ENCODE peak calls at places on chromosomes 11 and 22, in four cellular contexts. One of them, this sample, is unnamed. For H3K27me3, the result is how much of the 10 kb centered on the place peaks cover.

GRCh38 chr11:102260241-102260640 is 57.0 kb upstream of the BIRC3 start:
- DNase-seq in MM.1S: no peak
- DNase-seq in IMR-90: no peak
- DNase-seq in hepatocyte: no peak
- DNase-seq in this sample: no peak

GRCh38 chr11:59189986-59190385 is 18.1 kb downstream of the DTX4 start:
- DNase-seq in hepatocyte: no peak
- DNase-seq in MM.1S: no peak
- DNase-seq in IMR-90: no peak
- DNase-seq in this sample: no peak

GRCh38 chr22:29313126-29314071 is 2.1 kb downstream of the RASL10A start:
- DNase-seq in IMR-90: no peak
- DNase-seq in hepatocyte: no peak
- DNase-seq in MM.1S: no peak
- DNase-seq in this sample: no peak

GRCh38 chr22:39419911-39420310 is 20.3 kb downstream of the TAB1 start:
- DNase-seq in IMR-90: no peak
- DNase-seq in hepatocyte: no peak
- DNase-seq in MM.1S: no peak
- DNase-seq in this sample: no peak

GRCh38 chr11:10317776-10318526 is 13.1 kb downstream of the ADM start:
- DNase-seq in MM.1S: peak
- DNase-seq in IMR-90: no peak
- DNase-seq in hepatocyte: no peak
- DNase-seq in this sample: no peak

GRCh38 chr11:69664103-69664775 is 10.9 kb downstream of the LTO1 start:
- DNase-seq in hepatocyte: no peak
- DNase-seq in MM.1S: no peak
- DNase-seq in IMR-90: no peak
- DNase-seq in this sample: no peak

GRCh38 chr11:2928605-2929510 is at the start of gene PHLDA2:
- DNase-seq in hepatocyte: peak
- DNase-seq in IMR-90: peak
- DNase-seq in MM.1S: no peak
- DNase-seq in this sample: peak

GRCh38 chr11:94770563-94771120 is 2.5 kb downstream of the AMOTL1 start:
- DNase-seq in IMR-90: no peak
- DNase-seq in hepatocyte: no peak
- DNase-seq in MM.1S: no peak
- DNase-seq in this sample: no peak

GRCh38 chr11:39784873-39785272 is 1674.6 kb downstream of the LRRC4C start:
- DNase-seq in IMR-90: no peak
- DNase-seq in hepatocyte: no peak
- DNase-seq in MM.1S: no peak
- DNase-seq in this sample: no peak

GRCh38 chr11:10856689-10857603 is 907 bp downstream of the ZBED5 start:
- DNase-seq in MM.1S: peak
- DNase-seq in hepatocyte: peak
- DNase-seq in IMR-90: peak
- DNase-seq in this sample: peak

GRCh38 chr11:25711008-25711407 is 620.9 kb upstream of the ANO3 start:
- DNase-seq in MM.1S: no peak
- DNase-seq in IMR-90: no peak
- DNase-seq in hepatocyte: no peak
- DNase-seq in this sample: no peak

GRCh38 chr11:58934945-58935513 is 4.3 kb upstream of the GLYATL1 start:
- DNase-seq in hepatocyte: no peak
- DNase-seq in IMR-90: no peak
- DNase-seq in MM.1S: no peak
- DNase-seq in this sample: no peak

GRCh38 chr22:25281675-25282345 is 62.4 kb downstream of the CRYBB2 start:
- DNase-seq in MM.1S: no peak
- DNase-seq in IMR-90: no peak
- DNase-seq in hepatocyte: no peak
- DNase-seq in this sample: no peak

GRCh38 chr11:122405788-122406341 is 249.7 kb upstream of the UBASH3B start:
- DNase-seq in hepatocyte: no peak
- DNase-seq in MM.1S: no peak
- DNase-seq in IMR-90: peak
- DNase-seq in this sample: no peak

GRCh38 chr22:37178350-37179125 is 9.5 kb downstream of the C1QTNF6 start:
- DNase-seq in MM.1S: no peak
- DNase-seq in hepatocyte: peak
- DNase-seq in IMR-90: no peak
- DNase-seq in this sample: no peak

GRCh38 chr11:57940044-57940781 is 83.5 kb upstream of the OR9Q1 start:
- DNase-seq in IMR-90: no peak
- DNase-seq in hepatocyte: no peak
- DNase-seq in MM.1S: no peak
- DNase-seq in this sample: no peak

GRCh38 chr11:61728940-61729219 is 23.6 kb upstream of the MYRF start:
- DNase-seq in MM.1S: no peak
- DNase-seq in hepatocyte: no peak
- DNase-seq in IMR-90: peak
- DNase-seq in this sample: peak

GRCh38 chr22:22685586-22685985 is 41.2 kb downstream of the GGTLC2 start:
- DNase-seq in hepatocyte: no peak
- DNase-seq in IMR-90: no peak
- DNase-seq in MM.1S: no peak
- DNase-seq in this sample: no peak

GRCh38 chr11:131392528-131393255 is 22.3 kb downstream of the NTM start:
- DNase-seq in IMR-90: no peak
- DNase-seq in MM.1S: no peak
- DNase-seq in hepatocyte: peak
- DNase-seq in this sample: no peak

GRCh38 chr11:44622721-44623258 is 57.3 kb downstream of the CD82 start:
- DNase-seq in IMR-90: no peak
- DNase-seq in MM.1S: no peak
- DNase-seq in hepatocyte: peak
- DNase-seq in this sample: no peak

GRCh38 chr22:41305646-41306045 is 4.3 kb downstream of the ZC3H7B start:
- DNase-seq in hepatocyte: no peak
- DNase-seq in MM.1S: no peak
- DNase-seq in IMR-90: peak
- DNase-seq in this sample: no peak

GRCh38 chr22:25453557-25453956 is 110.9 kb upstream of the GRK3 start:
- DNase-seq in IMR-90: no peak
- DNase-seq in hepatocyte: no peak
- DNase-seq in MM.1S: no peak
- DNase-seq in this sample: no peak

GRCh38 chr22:23743303-23743705 is 7.6 kb downstream of the ZNF70 start:
- DNase-seq in MM.1S: no peak
- DNase-seq in IMR-90: no peak
- DNase-seq in hepatocyte: no peak
- DNase-seq in this sample: no peak

GRCh38 chr11:65611028-65611757 is 2.8 kb downstream of the MAP3K11 start:
- DNase-seq in hepatocyte: no peak
- DNase-seq in IMR-90: no peak
- DNase-seq in MM.1S: no peak
- DNase-seq in this sample: no peak

GRCh38 chr22:50296658-50297490 is 10.6 kb downstream of the PLXNB2 start:
- DNase-seq in MM.1S: no peak
- DNase-seq in hepatocyte: no peak
- DNase-seq in IMR-90: no peak
- DNase-seq in this sample: no peak

GRCh38 chr22:50289942-50290630 is 17.4 kb downstream of the PLXNB2 start:
- DNase-seq in hepatocyte: no peak
- DNase-seq in MM.1S: no peak
- DNase-seq in IMR-90: no peak
- DNase-seq in this sample: no peak

GRCh38 chr22:50294319-50294656 is 13.2 kb downstream of the PLXNB2 start:
- DNase-seq in MM.1S: no peak
- DNase-seq in hepatocyte: no peak
- DNase-seq in IMR-90: no peak
- DNase-seq in this sample: no peak

GRCh38 chr22:50292643-50293440 is 14.6 kb downstream of the PLXNB2 start:
- DNase-seq in IMR-90: no peak
- DNase-seq in MM.1S: no peak
- DNase-seq in hepatocyte: no peak
- DNase-seq in this sample: no peak

DNA sequence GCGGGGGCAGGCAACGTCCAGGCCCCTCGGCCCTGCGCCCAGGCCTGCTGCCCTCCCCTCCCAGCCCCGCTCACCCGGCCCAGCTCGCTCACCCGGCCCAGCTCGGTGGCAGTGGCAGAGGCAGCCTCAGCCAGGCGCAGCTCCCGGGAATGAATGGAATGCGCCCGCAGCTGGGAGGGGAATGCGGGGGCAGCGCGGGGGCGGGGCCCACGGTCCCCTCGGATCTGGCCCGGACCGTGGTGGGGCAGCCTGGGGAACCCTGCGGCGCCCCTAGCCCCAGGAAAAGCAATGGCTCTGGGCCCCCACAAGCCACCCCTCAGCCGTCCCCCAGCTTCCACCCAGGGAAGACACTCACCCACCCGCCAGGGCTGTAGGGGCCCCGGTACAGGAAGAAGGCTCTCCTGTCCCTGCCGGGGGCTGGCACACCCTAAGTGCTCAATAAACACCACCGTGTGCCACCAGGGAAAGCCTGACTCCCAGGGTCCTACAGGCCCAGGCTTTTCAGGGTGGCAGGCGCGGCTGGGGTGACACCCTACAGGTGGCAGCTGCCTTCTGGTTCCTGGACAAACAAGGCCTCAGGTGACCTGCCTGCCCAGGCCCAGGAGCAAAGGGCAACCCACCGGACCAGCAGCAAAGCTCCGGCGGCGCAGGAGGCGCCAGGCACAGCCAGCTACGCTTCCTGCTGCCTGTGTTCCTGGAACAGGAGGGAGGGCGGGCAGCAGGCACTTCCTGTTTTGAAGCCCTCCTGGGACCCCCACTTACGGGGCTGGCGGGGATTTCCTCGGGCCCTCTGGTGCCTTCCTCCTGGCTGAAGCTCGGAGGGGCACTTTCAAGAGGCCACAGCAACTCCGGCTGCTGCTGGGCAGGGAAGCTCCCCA is 13.8 kb downstream of the PLXNB2 start:
- DNase-seq in IMR-90: peak
- DNase-seq in hepatocyte: peak
- DNase-seq in MM.1S: no peak
- DNase-seq in this sample: peak
- TF ChIP-seq CTCF in IMR-90: no peak
- TF ChIP-seq CTCF in hepatocyte: no peak
- TF ChIP-seq CTCF in MM.1S: no peak
- TF ChIP-seq CTCF in this sample: no peak

GRCh38 chr11:120194166-120194565 is 16.7 kb upstream of the OAF start:
- DNase-seq in MM.1S: no peak
- DNase-seq in IMR-90: no peak
- DNase-seq in hepatocyte: no peak
- DNase-seq in this sample: no peak
- H3K4me3 ChIP-seq in MM.1S: no peak
- H3K4me3 ChIP-seq in IMR-90: no peak
- H3K4me3 ChIP-seq in hepatocyte: no peak
- H3K4me3 ChIP-seq in this sample: no peak

GRCh38 chr22:49307870-49308269 is 519.8 kb downstream of the BRD1 start:
- DNase-seq in hepatocyte: no peak
- DNase-seq in IMR-90: no peak
- DNase-seq in MM.1S: no peak
- DNase-seq in this sample: no peak

GRCh38 chr22:49305215-49305965 is 522.3 kb downstream of the BRD1 start:
- DNase-seq in IMR-90: no peak
- DNase-seq in hepatocyte: peak
- DNase-seq in MM.1S: peak
- DNase-seq in this sample: no peak

GRCh38 chr22:49307071-49307830 is 520.4 kb downstream of the BRD1 start:
- DNase-seq in MM.1S: no peak
- DNase-seq in IMR-90: no peak
- DNase-seq in hepatocyte: no peak
- DNase-seq in this sample: no peak

GRCh38 chr22:49305966-49306631 is 521.6 kb downstream of the BRD1 start:
- DNase-seq in MM.1S: no peak
- DNase-seq in IMR-90: no peak
- DNase-seq in hepatocyte: no peak
- DNase-seq in this sample: no peak

GRCh38 chr22:49306632-49306975 is 521.1 kb downstream of the BRD1 start:
- DNase-seq in IMR-90: no peak
- DNase-seq in hepatocyte: no peak
- DNase-seq in MM.1S: no peak
- DNase-seq in this sample: no peak
- H3K27me3 ChIP-seq in IMR-90: under half
- H3K27me3 ChIP-seq in hepatocyte: under half
- H3K27me3 ChIP-seq in MM.1S: under half
- H3K27me3 ChIP-seq in this sample: under half

DNA sequence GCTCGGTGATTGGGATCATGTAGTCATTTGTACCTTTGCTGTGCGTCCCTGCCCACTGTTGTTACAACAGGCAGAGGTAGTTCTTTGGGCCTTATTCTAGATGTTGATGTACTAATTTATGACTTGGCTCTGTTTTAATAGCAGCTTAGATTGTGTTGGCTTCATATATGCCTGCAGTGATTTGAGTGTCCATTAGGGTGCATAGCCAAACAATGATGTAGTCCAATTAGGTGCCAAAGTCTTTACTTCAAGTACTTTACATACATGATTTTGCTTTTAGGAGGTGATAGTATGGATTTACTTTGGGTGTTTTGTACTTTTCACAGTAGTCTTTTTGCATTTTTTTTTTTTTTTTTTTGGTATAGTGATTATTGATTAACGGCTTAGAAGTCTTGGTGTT is 46.4 kb downstream of the PPP6R3 start:
- DNase-seq in IMR-90: no peak
- DNase-seq in MM.1S: no peak
- DNase-seq in hepatocyte: no peak
- DNase-seq in this sample: no peak
- TF ChIP-seq CTCF in IMR-90: peak
- TF ChIP-seq CTCF in MM.1S: no peak
- TF ChIP-seq CTCF in hepatocyte: no peak
- TF ChIP-seq CTCF in this sample: peak

DNA sequence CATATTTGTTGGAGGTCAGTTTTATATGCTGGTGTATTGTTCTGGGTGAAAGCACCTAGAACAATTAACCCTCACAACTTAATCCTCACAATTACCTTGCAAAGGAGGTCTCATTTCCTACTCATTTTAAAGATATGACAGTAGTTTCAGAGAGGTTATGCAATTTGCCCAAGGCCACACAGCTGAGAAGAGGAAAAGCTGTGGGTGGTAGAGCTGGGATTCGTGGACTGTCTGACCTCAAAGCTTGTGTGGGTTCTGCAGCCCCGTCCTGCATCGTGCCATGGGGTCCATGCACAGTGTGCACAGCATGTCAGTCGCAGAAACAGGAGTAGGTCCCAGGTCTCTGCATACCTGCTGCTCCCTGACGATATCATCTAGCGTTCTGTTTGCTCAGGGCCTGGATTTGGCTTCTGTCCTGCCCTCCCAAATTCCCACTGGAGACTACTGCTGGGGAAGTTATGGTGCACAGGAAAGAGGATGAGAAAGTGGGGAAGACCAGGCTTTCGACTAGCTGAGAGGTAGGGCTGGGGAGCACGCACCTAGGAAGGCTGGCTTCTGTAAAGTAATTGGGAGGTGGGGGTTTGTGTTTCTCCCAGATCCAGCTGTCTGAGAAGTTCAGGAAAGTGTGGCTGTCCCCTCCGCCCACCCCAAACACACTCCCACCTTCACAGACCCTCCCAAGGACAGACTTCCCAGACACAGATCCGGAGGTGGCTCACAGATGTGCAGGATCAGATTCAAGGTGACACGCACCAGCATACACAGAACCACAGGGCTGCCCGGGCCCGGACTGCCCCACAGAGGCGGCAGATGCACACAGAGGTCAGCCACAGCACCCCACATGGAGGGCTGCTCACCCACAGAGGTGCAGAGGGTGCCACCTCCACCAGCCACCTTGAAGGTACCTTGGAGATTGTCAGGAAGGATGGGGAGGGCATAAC is 2.0 kb downstream of the BACE1 start:
- DNase-seq in MM.1S: no peak
- DNase-seq in IMR-90: no peak
- DNase-seq in hepatocyte: no peak
- DNase-seq in this sample: no peak
- H3K4me3 ChIP-seq in MM.1S: no peak
- H3K4me3 ChIP-seq in IMR-90: peak
- H3K4me3 ChIP-seq in hepatocyte: no peak
- H3K4me3 ChIP-seq in this sample: peak

This sample was measured in brain microvascular endothelial cell.